ENCODE peak calls at places on chromosome 1, in five cellular contexts. B is mesothelial cell of epicardium; W is effector CD4-positive, alpha-beta T cell; M is NCI-H1694 treated with DMSO at 0.1 percent for 48 hours; E is ELR. U is an unnamed sample.

GRCh38 chr1:235516862-235517446 is 12.7 kb upstream of the B3GALNT2 start:
- DNase-seq in B (no peak), W (no peak), M (no peak), E (no peak), U (no peak)

GRCh38 chr1:86503477-86504129 is 34.9 kb downstream of the CLCA1 start:
- DNase-seq in B (no peak), W (no peak), M (no peak), E (no peak), U (no peak)

GRCh38 chr1:8200317-8201115 is 117.4 kb upstream of the SLC45A1 start:
- DNase-seq in B (no peak), W (no peak), M (no peak), E (no peak), U (no peak)

GRCh38 chr1:214205053-214205452 is 75.9 kb upstream of the SMYD2 start:
- DNase-seq in B (no peak), W (no peak), M (no peak), E (no peak), U (no peak)

GRCh38 chr1:237983507-237983906 is 92.8 kb upstream of the ZP4 start:
- DNase-seq in B (no peak), W (no peak), M (no peak), E (no peak), U (no peak)

GRCh38 chr1:93839756-93840155 is 39.2 kb downstream of the DNTTIP2 start:
- DNase-seq in B (no peak), W (no peak), M (no peak), E (peak), U (no peak)

GRCh38 chr1:231240883-231241735 is at the start of gene GNPAT:
- DNase-seq in B (peak), W (peak), M (peak), E (peak), U (peak)

GRCh38 chr1:74531807-74532206 is 19.4 kb upstream of the LRRC53 start:
- DNase-seq in B (no peak), W (no peak), M (no peak), E (no peak), U (no peak)

GRCh38 chr1:218957971-218958370 is 215.7 kb upstream of the LYPLAL1 start:
- DNase-seq in B (no peak), W (no peak), M (no peak), E (no peak), U (no peak)

GRCh38 chr1:204863024-204863423 is 7.6 kb upstream of the NFASC start:
- DNase-seq in B (no peak), W (no peak), M (no peak), E (no peak), U (no peak)

GRCh38 chr1:24355466-24355865 is 36.3 kb downstream of the GRHL3 start:
- DNase-seq in B (no peak), W (no peak), M (no peak), E (no peak), U (no peak)